ENCODE peak calls at places on chromosomes 13 and 19, in seven cellular contexts. K is AG04450, L is body of pancreas, I is ovary, X is PC-3, E is mammary epithelial cell, M is pancreas. H is an unnamed sample. For H3K9me3, the result is how much of the 10 kb centered on the place peaks cover.

GRCh38 chr19:6891761-6892385 is 4.5 kb downstream of the ADGRE1 start:
- DNase-seq in K (no peak), L (no peak), I (no peak), X (no peak), E (no peak), M (no peak), H (no peak)

GRCh38 chr13:98225036-98225940 is 48.2 kb upstream of the RNF113B start:
- DNase-seq in K (no peak), L (no peak), I (no peak), X (no peak), E (no peak), M (no peak), H (no peak)

GRCh38 chr13:75993823-75994222 is 357.7 kb downstream of the LMO7 start:
- DNase-seq in K (no peak), L (no peak), I (no peak), X (peak), E (no peak), M (no peak), H (no peak)

GRCh38 chr13:48562296-48563066 is 29.6 kb upstream of the RCBTB2 start:
- DNase-seq in K (no peak), L (no peak), I (no peak), X (peak), E (peak), M (no peak), H (no peak)

GRCh38 chr19:10706990-10707389 is 5.8 kb downstream of the QTRT1 start:
- DNase-seq in K (peak), L (no peak), I (no peak), X (no peak), E (no peak), M (no peak), H (no peak)

GRCh38 chr13:21826214-21827015 is 155.5 kb downstream of the FGF9 start:
- DNase-seq in K (no peak), L (no peak), I (no peak), X (no peak), E (no peak), M (no peak), H (no peak)

GRCh38 chr19:1066748-1067340 is at the start of gene ARHGAP45:
- DNase-seq in K (no peak), L (peak), I (no peak), X (peak), E (no peak), M (no peak), H (no peak)

GRCh38 chr19:42531313-42531712 is 3.0 kb upstream of the CEACAM1 start:
- DNase-seq in K (no peak), L (no peak), I (no peak), X (peak), E (peak), M (no peak), H (no peak)

GRCh38 chr19:2180881-2181617 is 17.3 kb downstream of the DOT1L start:
- DNase-seq in K (no peak), L (no peak), I (no peak), X (no peak), E (no peak), M (no peak), H (no peak)

GRCh38 chr13:20193924-20194631 is 1.3 kb upstream of the GJB2 start:
- DNase-seq in K (no peak), L (no peak), I (no peak), X (no peak), E (peak), M (no peak), H (no peak)

GRCh38 chr19:46481947-46482346 is 10.6 kb upstream of the PNMA8A start:
- DNase-seq in K (no peak), L (peak), I (no peak), X (no peak), E (no peak), M (no peak), H (peak)

GRCh38 chr19:1936430-1936829 is 4.5 kb upstream of the CSNK1G2 start:
- DNase-seq in K (no peak), L (no peak), I (no peak), X (no peak), E (no peak), M (no peak), H (no peak)

GRCh38 chr13:97429681-97430081 is 4.3 kb upstream of the RAP2A start:
- DNase-seq in K (no peak), L (no peak), I (no peak), X (no peak), E (no peak), M (no peak), H (no peak)

GRCh38 chr13:105272660-105273631 is 1262.5 kb downstream of the EFNB2 start:
- DNase-seq in K (no peak), L (peak), I (no peak), X (no peak), E (no peak), M (no peak), H (no peak)

GRCh38 chr13:101572456-101572855 is 120.0 kb downstream of the ITGBL1 start:
- DNase-seq in K (no peak), L (no peak), I (no peak), X (no peak), E (no peak), M (no peak), H (no peak)

GRCh38 chr13:61751039-61751438 is 335.4 kb upstream of the PCDH20 start:
- DNase-seq in K (no peak), L (no peak), I (no peak), X (no peak), E (no peak), M (no peak), H (no peak)

GRCh38 chr13:94073006-94073744 is 406.3 kb downstream of the DCT start:
- DNase-seq in K (peak), L (no peak), I (no peak), X (peak), E (peak), M (no peak), H (no peak)

GRCh38 chr13:99909836-99910619 is 61.5 kb downstream of the ZIC5 start:
- DNase-seq in K (no peak), L (peak), I (no peak), X (no peak), E (no peak), M (peak), H (no peak)

GRCh38 chr19:8367327-8368001 is 3.5 kb downstream of the ANGPTL4 start:
- DNase-seq in K (peak), L (peak), I (peak), X (peak), E (peak), M (peak), H (peak)

GRCh38 chr13:110363009-110363408 is 55.9 kb downstream of the COL4A2 start:
- DNase-seq in K (no peak), L (no peak), I (no peak), X (no peak), E (no peak), M (no peak), H (no peak)

GRCh38 chr19:47512183-47512947 is 2.5 kb downstream of the NAPA start:
- DNase-seq in K (no peak), L (peak), I (peak), X (peak), E (no peak), M (peak), H (no peak)

GRCh38 chr13:20127263-20127562 is 33.6 kb downstream of the GJA3 start:
- DNase-seq in K (no peak), L (no peak), I (no peak), X (no peak), E (no peak), M (no peak), H (no peak)

GRCh38 chr13:24923305-24923640 is 159.3 kb downstream of the RNF17 start:
- DNase-seq in K (peak), L (peak), I (no peak), X (peak), E (no peak), M (no peak), H (no peak)

GRCh38 chr19:16402076-16402475 is 69.7 kb downstream of the EPS15L1 start:
- DNase-seq in K (no peak), L (no peak), I (no peak), X (no peak), E (no peak), M (no peak), H (no peak)

GRCh38 chr13:37616131-37616530 is 17.6 kb upstream of the POSTN start:
- DNase-seq in K (no peak), L (no peak), I (no peak), X (no peak), E (no peak), M (no peak), H (no peak)

GRCh38 chr19:12353375-12353774 is 12.1 kb downstream of the ZNF442 start:
- DNase-seq in K (no peak), L (no peak), I (no peak), X (no peak), E (no peak), M (no peak), H (no peak)
- H3K9me3 ChIP-seq in K (under half), L (under half), I (under half), X (half or more), E (under half), M (under half), H (under half)

GRCh38 chr19:53991224-53992113 is at the start of gene CACNG6:
- DNase-seq in K (no peak), L (no peak), I (no peak), X (peak), E (no peak), M (no peak), H (no peak)
- H3K4me3 ChIP-seq in K (peak), L (no peak), I (no peak), X (peak), E (no peak), M (no peak), H (no peak)

GRCh38 chr19:35991731-35992450 is 3.1 kb upstream of the SDHAF1 start:
- DNase-seq in K (no peak), L (no peak), I (no peak), X (no peak), E (peak), M (no peak), H (no peak)
- H3K27ac ChIP-seq in K (no peak), L (no peak), I (no peak), X (no peak), E (no peak), M (no peak), H (no peak)

GRCh38 chr19:56613639-56614038 is 18.5 kb downstream of the ZNF71 start:
- DNase-seq in K (no peak), L (no peak), I (no peak), X (no peak), E (no peak), M (no peak), H (no peak)
- H3K9me3 ChIP-seq in K (under half), L (under half), I (under half), X (half or more), E (under half), M (under half), H (half or more)

GRCh38 chr19:4037301-4037949 is 29.3 kb downstream of the ZBTB7A start:
- DNase-seq in K (no peak), L (no peak), I (peak), X (no peak), E (no peak), M (no peak), H (no peak)
- H3K4me3 ChIP-seq in K (no peak), L (no peak), I (no peak), X (no peak), E (no peak), M (no peak), H (no peak)

GRCh38 chr19:18344546-18344945 is 4.1 kb downstream of the PGPEP1 start:
- DNase-seq in K (no peak), L (no peak), I (no peak), X (no peak), E (no peak), M (no peak), H (no peak)
- H3K27ac ChIP-seq in K (peak), L (no peak), I (no peak), X (no peak), E (peak), M (no peak), H (no peak)

GRCh38 chr19:52335768-52336116 is 301 bp upstream of the ZNF610 start:
- DNase-seq in K (no peak), L (no peak), I (no peak), X (no peak), E (no peak), M (no peak), H (no peak)
- H3K9me3 ChIP-seq in K (half or more), L (under half), I (under half), X (under half), E (under half), M (under half), H (under half)

H was measured in uterus.